ENCODE peak calls at places on chromosomes 13 and 19, in seven cellular contexts. M is sciatic nerve, Q is H4, S is left cardiac atrium, Y is caudate nucleus, A is germinal center, B is endothelial cell. W is an unnamed sample.

GRCh38 chr19:2618611-2619010 is 83.9 kb downstream of the GNG7 start:
- DNase-seq in M (peak), Q (peak), S (peak), Y (no peak), A (peak), B (no peak), W (no peak)

GRCh38 chr19:23439623-23440022 is 44.4 kb upstream of the ZNF91 start:
- DNase-seq in M (no peak), Q (no peak), S (no peak), Y (no peak), A (no peak), B (no peak), W (no peak)

GRCh38 chr19:53908106-53908932 is 759 bp upstream of the CACNG7 start:
- DNase-seq in M (no peak), Q (no peak), S (peak), Y (peak), A (peak), B (peak), W (peak)

GRCh38 chr19:15843186-15843585 is 27.7 kb upstream of the OR10H1 start:
- DNase-seq in M (no peak), Q (no peak), S (no peak), Y (no peak), A (no peak), B (no peak), W (no peak)

GRCh38 chr19:6588508-6589345 is 2.2 kb downstream of the CD70 start:
- DNase-seq in M (no peak), Q (no peak), S (no peak), Y (no peak), A (peak), B (no peak), W (no peak)

GRCh38 chr19:19873381-19873780 is 7.7 kb downstream of the ZNF253 start:
- DNase-seq in M (no peak), Q (no peak), S (no peak), Y (no peak), A (no peak), B (no peak), W (no peak)

GRCh38 chr19:12090807-12091206 is 26.3 kb downstream of the ZNF844 start:
- DNase-seq in M (peak), Q (peak), S (peak), Y (peak), A (peak), B (no peak), W (peak)

GRCh38 chr13:37899753-37900152 is 30.2 kb upstream of the TRPC4 start:
- DNase-seq in M (no peak), Q (no peak), S (no peak), Y (no peak), A (no peak), B (no peak), W (no peak)

GRCh38 chr13:58343081-58343480 is 711.5 kb downstream of the PCDH17 start:
- DNase-seq in M (no peak), Q (no peak), S (no peak), Y (no peak), A (no peak), B (no peak), W (no peak)

GRCh38 chr13:91347996-91348905 is 764 bp downstream of the MIR17HG start:
- DNase-seq in M (peak), Q (no peak), S (peak), Y (peak), A (peak), B (peak), W (peak)

GRCh38 chr13:100147825-100148224 is 58.9 kb downstream of the PCCA start:
- DNase-seq in M (no peak), Q (no peak), S (no peak), Y (no peak), A (no peak), B (no peak), W (no peak)

GRCh38 chr13:82370306-82370705 is 1512.0 kb downstream of the SLITRK1 start:
- DNase-seq in M (no peak), Q (no peak), S (no peak), Y (no peak), A (no peak), B (no peak), W (no peak)

GRCh38 chr19:19259741-19260140 is 13.4 kb downstream of the TM6SF2 start:
- DNase-seq in M (no peak), Q (peak), S (no peak), Y (no peak), A (peak), B (no peak), W (no peak)

GRCh38 chr13:33446821-33447481 is 161.4 kb upstream of the STARD13 start:
- DNase-seq in M (no peak), Q (no peak), S (no peak), Y (no peak), A (no peak), B (no peak), W (no peak)

GRCh38 chr13:57624565-57625435 is 6.7 kb upstream of the PCDH17 start:
- DNase-seq in M (no peak), Q (peak), S (no peak), Y (peak), A (no peak), B (peak), W (peak)

GRCh38 chr19:55406091-55406868 is 1.3 kb downstream of the UBE2S start:
- DNase-seq in M (no peak), Q (no peak), S (no peak), Y (no peak), A (no peak), B (no peak), W (no peak)

GRCh38 chr13:112711528-112712265 is 21.9 kb downstream of the ATP11A start:
- DNase-seq in M (peak), Q (peak), S (peak), Y (no peak), A (no peak), B (peak), W (peak)

GRCh38 chr13:108322206-108322824 is 52.8 kb downstream of the TNFSF13B start:
- DNase-seq in M (no peak), Q (peak), S (no peak), Y (no peak), A (peak), B (no peak), W (peak)

GRCh38 chr19:30375651-30376050 is 3.5 kb downstream of the ZNF536 start:
- DNase-seq in M (no peak), Q (no peak), S (no peak), Y (no peak), A (no peak), B (no peak), W (no peak)

GRCh38 chr19:29815231-29815630 is 3.4 kb downstream of the CCNE1 start:
- DNase-seq in M (no peak), Q (no peak), S (no peak), Y (no peak), A (peak), B (no peak), W (no peak)

GRCh38 chr13:46295531-46296464 is 84.1 kb downstream of the LRRC63 start:
- DNase-seq in M (no peak), Q (peak), S (no peak), Y (no peak), A (peak), B (no peak), W (no peak)

GRCh38 chr13:93502987-93503386 is 276.4 kb downstream of the GPC6 start:
- DNase-seq in M (no peak), Q (no peak), S (no peak), Y (no peak), A (no peak), B (no peak), W (no peak)

GRCh38 chr13:112840472-112841302 is 128.3 kb upstream of the MCF2L start:
- DNase-seq in M (peak), Q (no peak), S (no peak), Y (no peak), A (no peak), B (no peak), W (no peak)

GRCh38 chr13:70755411-70755810 is 647.2 kb upstream of the KLHL1 start:
- DNase-seq in M (no peak), Q (no peak), S (no peak), Y (no peak), A (no peak), B (no peak), W (no peak)

GRCh38 chr19:51318687-51319675 is 7.5 kb downstream of the IGLON5 start:
- DNase-seq in M (no peak), Q (no peak), S (no peak), Y (no peak), A (no peak), B (no peak), W (no peak)

GRCh38 chr13:109655611-109656010 is 130.8 kb downstream of the IRS2 start:
- DNase-seq in M (no peak), Q (no peak), S (no peak), Y (no peak), A (no peak), B (no peak), W (no peak)

GRCh38 chr13:47831265-47831664 is 169.8 kb downstream of the SUCLA2 start:
- DNase-seq in M (no peak), Q (no peak), S (no peak), Y (no peak), A (no peak), B (no peak), W (no peak)

GRCh38 chr19:6220385-6221191 is 59.2 kb downstream of the MLLT1 start:
- DNase-seq in M (peak), Q (no peak), S (peak), Y (no peak), A (no peak), B (no peak), W (no peak)

GRCh38 chr19:34269968-34270621 is 15.7 kb downstream of the GARRE1 start:
- DNase-seq in M (no peak), Q (peak), S (peak), Y (no peak), A (peak), B (peak), W (no peak)

GRCh38 chr13:46751811-46752635 is 44.9 kb downstream of the ESD start:
- DNase-seq in M (no peak), Q (no peak), S (no peak), Y (no peak), A (peak), B (no peak), W (no peak)

GRCh38 chr13:50518791-50519201 is 324.7 kb downstream of the DLEU7 start:
- DNase-seq in M (no peak), Q (peak), S (peak), Y (peak), A (no peak), B (no peak), W (no peak)

GRCh38 chr13:73715910-73716257 is 418.3 kb downstream of the KLF12 start:
- DNase-seq in M (no peak), Q (no peak), S (no peak), Y (no peak), A (no peak), B (no peak), W (no peak)

GRCh38 chr13:23828866-23829265 is 60.3 kb downstream of the MIPEP start:
- DNase-seq in M (no peak), Q (no peak), S (no peak), Y (no peak), A (no peak), B (no peak), W (no peak)

GRCh38 chr13:43374621-43375020 is 351.2 kb downstream of the DNAJC15 start:
- DNase-seq in M (no peak), Q (peak), S (no peak), Y (no peak), A (no peak), B (no peak), W (no peak)

GRCh38 chr19:40523322-40524047 is 53.2 kb upstream of the SHKBP1 start:
- DNase-seq in M (no peak), Q (peak), S (peak), Y (peak), A (peak), B (peak), W (peak)

GRCh38 chr19:43598445-43599240 is 2.2 kb downstream of the ZNF576 start:
- DNase-seq in M (no peak), Q (no peak), S (no peak), Y (no peak), A (no peak), B (no peak), W (no peak)

GRCh38 chr19:50949792-50950320 is 3.0 kb downstream of the KLK5 start:
- DNase-seq in M (no peak), Q (no peak), S (no peak), Y (no peak), A (no peak), B (no peak), W (no peak)

GRCh38 chr19:10431254-10431942 is 11.1 kb downstream of the PDE4A start:
- DNase-seq in M (no peak), Q (peak), S (no peak), Y (no peak), A (peak), B (no peak), W (no peak)

W was measured in neuronal stem cell.